ENCODE peak calls at places on chromosomes 4 and X, in five cellular contexts. H, S, V, U and J are unnamed samples. For H3K27me3 and H3K4me1, the result is how much of the 10 kb centered on the place peaks cover.

GRCh38 chr4:118964891-118965411 is 76.3 kb downstream of the SYNPO2 start:
- DNase-seq in U (peak), S (no peak), V (no peak), H (peak), J (no peak)

GRCh38 chr4:81227138-81227537 is 12.1 kb upstream of the PRKG2 start:
- DNase-seq in U (no peak), H (no peak), S (no peak), V (no peak), J (no peak)

GRCh38 chr4:18869166-18869565 is 847.6 kb upstream of the LCORL start:
- DNase-seq in U (no peak), S (no peak), H (no peak), V (no peak), J (no peak)

GRCh38 chr4:79207281-79207680 is 118.6 kb downstream of the NAA11 start:
- DNase-seq in V (no peak), S (no peak), U (no peak), H (no peak), J (no peak)

GRCh38 chr4:150217804-150218203 is 139.6 kb downstream of the DCLK2 start:
- DNase-seq in H (no peak), S (no peak), U (no peak), V (no peak), J (no peak)

GRCh38 chr4:31788676-31789075 is 1068.5 kb downstream of the PCDH7 start:
- DNase-seq in H (no peak), V (no peak), S (peak), U (no peak), J (no peak)

GRCh38 chrX:519741-520140 is 110.8 kb upstream of the SHOX start:
- DNase-seq in V (no peak), S (no peak), H (no peak), U (no peak), J (no peak)

GRCh38 chrX:147498796-147499195 is 412.9 kb upstream of the FMR1 start:
- DNase-seq in S (no peak), H (no peak), V (no peak), U (no peak), J (no peak)

GRCh38 chr4:169660929-169661328 is 40.6 kb downstream of the CLCN3 start:
- DNase-seq in H (no peak), V (no peak), U (no peak), S (no peak), J (no peak)

GRCh38 chr4:186746581-186746980 is 22.9 kb upstream of the FAT1 start:
- DNase-seq in S (no peak), H (peak), V (no peak), U (no peak), J (no peak)

GRCh38 chr4:100838286-100838685 is 320.5 kb upstream of the EMCN start:
- DNase-seq in V (no peak), H (no peak), U (no peak), S (no peak), J (no peak)

GRCh38 chr4:133581971-133582619 is 433.0 kb downstream of the PCDH10 start:
- DNase-seq in H (no peak), U (no peak), S (no peak), V (no peak), J (no peak)

GRCh38 chr4:26525136-26525535 is 34.9 kb upstream of the CCKAR start:
- DNase-seq in U (no peak), S (no peak), V (no peak), H (peak), J (no peak)

GRCh38 chr4:92969650-92970370 is 666.0 kb downstream of the GRID2 start:
- DNase-seq in S (no peak), H (peak), V (no peak), U (no peak), J (no peak)

GRCh38 chrX:151680805-151681204 is 14.5 kb upstream of the PRRG3 start:
- DNase-seq in V (peak), U (peak), S (peak), H (peak), J (no peak)

GRCh38 chrX:130171446-130172126 is at the start of gene RAB33A:
- DNase-seq in U (peak), S (peak), H (peak), V (no peak), J (no peak)

GRCh38 chr4:95601342-95601741 is 52.6 kb upstream of the UNC5C start:
- DNase-seq in U (no peak), H (no peak), V (no peak), S (no peak), J (no peak)

GRCh38 chrX:17939724-17940123 is 78.6 kb upstream of the RAI2 start:
- DNase-seq in S (peak), V (no peak), U (no peak), H (no peak), J (no peak)

GRCh38 chr4:4284827-4285618 is 4.9 kb downstream of the LYAR start:
- DNase-seq in S (no peak), U (peak), V (no peak), H (peak), J (no peak)

GRCh38 chrX:3052864-3053263 is 11.6 kb downstream of the ARSF start:
- DNase-seq in U (no peak), S (no peak), H (no peak), V (no peak), J (no peak)

GRCh38 chrX:129777218-129777768 is 2.5 kb upstream of the SASH3 start:
- DNase-seq in S (no peak), V (peak), H (no peak), U (peak), J (peak)

GRCh38 chr4:40243390-40243948 is 46.6 kb downstream of the RHOH start:
- DNase-seq in H (no peak), S (no peak), U (no peak), V (no peak), J (no peak)

GRCh38 chrX:3939967-3940610 is 226.6 kb upstream of the PRKX start:
- DNase-seq in H (peak), V (no peak), S (no peak), U (no peak), J (no peak)

GRCh38 chrX:39163585-39163984 is 362.3 kb downstream of the MID1IP1 start:
- DNase-seq in H (no peak), S (no peak), V (no peak), U (no peak), J (no peak)

GRCh38 chr4:139524062-139524631 is 31.9 kb downstream of the SETD7 start:
- DNase-seq in S (no peak), H (no peak), V (no peak), U (no peak), J (no peak)

GRCh38 chrX:23616361-23616760 is 50.9 kb upstream of the PRDX4 start:
- DNase-seq in S (no peak), H (peak), V (no peak), U (no peak), J (no peak)

GRCh38 chr4:69497081-69497480 is 1.4 kb upstream of the UGT2B4 start:
- DNase-seq in H (peak), U (no peak), V (no peak), S (no peak), J (no peak)

GRCh38 chr4:1480720-1481119 is 74.5 kb upstream of the NKX1-1 start:
- DNase-seq in V (no peak), S (no peak), U (no peak), H (no peak), J (no peak)

GRCh38 chr4:87090305-87090704 is 130.1 kb downstream of the KLHL8 start:
- DNase-seq in H (no peak), S (no peak), U (no peak), V (no peak), J (no peak)

GRCh38 chrX:51420610-51421009 is 75.8 kb downstream of the NUDT11 start:
- DNase-seq in V (no peak), U (no peak), S (no peak), H (peak), J (no peak)

GRCh38 chrX:73831500-73831899 is 268.5 kb downstream of the CHIC1 start:
- DNase-seq in H (no peak), S (no peak), U (no peak), V (no peak), J (no peak)

GRCh38 chrX:49066278-49066677 is 7.5 kb downstream of the CCDC120 start:
- DNase-seq in H (no peak), U (no peak), V (no peak), S (no peak), J (no peak)

GRCh38 chrX:140672840-140673731 is 36.5 kb upstream of the LINC00632 start:
- DNase-seq in S (peak), U (no peak), H (no peak), V (no peak), J (no peak)

GRCh38 chrX:50386520-50386919 is 84.1 kb downstream of the DGKK start:
- DNase-seq in U (no peak), V (no peak), H (no peak), S (no peak), J (no peak)
- H3K27me3 ChIP-seq in U (under half), V (under half), H (under half), S (under half), J (under half)

DNA sequence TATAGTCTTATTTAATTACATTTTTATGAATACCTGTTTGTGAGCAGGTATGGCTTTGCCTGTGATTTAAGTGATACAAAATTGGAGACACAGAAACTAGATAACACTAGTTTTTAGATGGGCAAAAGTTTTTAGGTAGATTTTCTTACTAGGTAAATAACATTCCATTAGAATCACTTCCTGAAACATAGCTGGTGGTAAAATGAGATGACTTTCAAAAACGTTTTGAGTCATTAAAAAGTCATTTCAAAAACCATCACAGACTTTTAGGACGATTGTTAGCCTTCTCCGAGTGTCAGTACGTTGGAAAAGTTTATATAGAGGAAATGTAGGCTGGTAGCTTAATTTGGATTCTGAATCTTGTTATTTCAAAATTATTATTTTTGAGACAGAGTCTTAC is 18.3 kb downstream of the PTTG2 start:
- DNase-seq in U (no peak), S (no peak), H (no peak), V (no peak), J (no peak)
- H3K4me1 ChIP-seq in U (under half), S (under half), H (under half), V (under half), J (under half)

GRCh38 chrX:118348186-118348810 is 2.4 kb downstream of the WDR44 start:
- DNase-seq in U (no peak), V (no peak), S (no peak), H (peak), J (no peak)
- H3K4me3 ChIP-seq in U (peak), V (peak), S (peak), H (peak), J (no peak)

DNA sequence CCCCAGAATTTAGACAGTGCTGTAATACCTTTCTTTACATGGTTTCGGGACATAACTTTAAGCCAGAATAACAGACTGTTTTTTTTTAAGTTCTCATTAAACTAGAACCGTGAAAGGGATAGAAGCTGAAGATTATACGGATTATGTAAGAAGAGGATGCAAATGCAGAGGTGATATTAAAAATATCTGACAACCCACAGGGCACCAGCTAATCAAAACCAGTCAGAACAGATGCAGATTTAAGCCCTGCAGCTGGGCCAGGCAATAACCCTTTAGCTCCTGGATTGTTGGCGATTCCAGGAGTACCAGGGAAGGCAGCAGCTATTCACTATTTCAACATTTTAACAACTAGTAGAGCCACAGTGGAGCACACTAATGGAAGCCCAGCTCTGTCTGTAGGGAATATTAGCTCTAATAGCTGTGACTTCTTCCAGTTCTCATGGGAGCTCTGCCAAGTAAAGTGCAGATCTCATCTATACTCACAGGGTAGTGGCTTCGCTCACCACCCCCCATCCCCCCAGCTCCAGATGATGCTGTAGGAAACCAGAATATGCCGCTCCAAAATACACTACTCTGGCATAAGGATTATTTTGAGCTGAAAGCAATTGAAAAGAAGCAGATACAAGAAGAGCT is 13.9 kb downstream of the SCD5 start:
- DNase-seq in U (no peak), V (no peak), S (peak), H (peak), J (no peak)
- H3K27me3 ChIP-seq in U (under half), V (under half), S (under half), H (under half), J (under half)

GRCh38 chr4:24853142-24853541 is 57.8 kb downstream of the SOD3 start:
- DNase-seq in H (no peak), S (no peak), U (no peak), V (no peak), J (no peak)
- H3K4me1 ChIP-seq in H (under half), S (under half), U (under half), V (under half), J (under half)

GRCh38 chrX:137565921-137566745 is at the start of gene ZIC3:
- DNase-seq in V (peak), U (peak), H (peak), S (peak), J (peak)
- H3K4me3 ChIP-seq in V (peak), U (peak), H (peak), S (peak), J (peak)

GRCh38 chr4:6550821-6551220 is 24.2 kb upstream of the MAN2B2 start:
- DNase-seq in S (no peak), H (no peak), U (no peak), V (no peak), J (no peak)
- H3K27me3 ChIP-seq in S (under half), H (under half), U (under half), V (under half), J (under half)

GRCh38 chrX:79477691-79478090 is 110.6 kb upstream of the ITM2A start:
- DNase-seq in V (no peak), H (no peak), U (no peak), S (no peak), J (no peak)

GRCh38 chrX:79482686-79483085 is 115.6 kb upstream of the ITM2A start:
- DNase-seq in S (no peak), V (no peak), U (no peak), H (no peak), J (no peak)
- H3K4me1 ChIP-seq in S (under half), V (under half), U (under half), H (under half), J (under half)